ENCODE peak calls at places on chromosomes 11 and 22, in five cellular contexts. One of them, this sample, is unnamed.

GRCh38 chr11:8937159-8937558 is 4.4 kb upstream of the C11orf16 start:
- DNase-seq in HCT116: no peak
- DNase-seq in PC-3: no peak
- DNase-seq in hepatocyte: no peak
- DNase-seq in neural progenitor cell: no peak
- DNase-seq in this sample: no peak

GRCh38 chr11:107702109-107702660 is 9.7 kb downstream of the SLN start:
- DNase-seq in hepatocyte: no peak
- DNase-seq in PC-3: no peak
- DNase-seq in neural progenitor cell: no peak
- DNase-seq in HCT116: no peak
- DNase-seq in this sample: no peak

GRCh38 chr11:75342966-75343870 is 8.2 kb downstream of the ARRB1 start:
- DNase-seq in hepatocyte: peak; percentile 84
- DNase-seq in neural progenitor cell: peak; percentile 53
- DNase-seq in HCT116: no peak
- DNase-seq in PC-3: peak; percentile 18
- DNase-seq in this sample: no peak

GRCh38 chr11:134139873-134140331 is 71.0 kb downstream of the JAM3 start:
- DNase-seq in HCT116: peak; percentile 62
- DNase-seq in PC-3: peak; percentile 86
- DNase-seq in hepatocyte: peak; percentile 74
- DNase-seq in neural progenitor cell: peak; percentile 73
- DNase-seq in this sample: peak; percentile 27

GRCh38 chr22:24230911-24231656 is 13.8 kb downstream of the GGT5 start:
- DNase-seq in hepatocyte: peak; percentile 40
- DNase-seq in neural progenitor cell: peak; percentile 71
- DNase-seq in PC-3: no peak
- DNase-seq in HCT116: no peak
- DNase-seq in this sample: peak; percentile 40

GRCh38 chr11:28464252-28464867 is 356.2 kb downstream of the METTL15 start:
- DNase-seq in neural progenitor cell: no peak
- DNase-seq in hepatocyte: no peak
- DNase-seq in HCT116: no peak
- DNase-seq in PC-3: no peak
- DNase-seq in this sample: no peak

GRCh38 chr11:17552392-17553248 is 5.6 kb downstream of the OTOG start:
- DNase-seq in hepatocyte: no peak
- DNase-seq in HCT116: no peak
- DNase-seq in PC-3: no peak
- DNase-seq in neural progenitor cell: no peak
- DNase-seq in this sample: no peak

GRCh38 chr11:113514856-113515255 is 39.7 kb upstream of the DRD2 start:
- DNase-seq in neural progenitor cell: no peak
- DNase-seq in PC-3: no peak
- DNase-seq in HCT116: no peak
- DNase-seq in hepatocyte: no peak
- DNase-seq in this sample: no peak

GRCh38 chr11:122556605-122557004 is 98.9 kb upstream of the UBASH3B start:
- DNase-seq in HCT116: no peak
- DNase-seq in neural progenitor cell: peak; percentile 77
- DNase-seq in hepatocyte: peak; percentile 72
- DNase-seq in PC-3: no peak
- DNase-seq in this sample: peak; percentile 42

GRCh38 chr22:49487950-49488349 is 339.7 kb downstream of the BRD1 start:
- DNase-seq in neural progenitor cell: no peak
- DNase-seq in PC-3: peak; percentile 89
- DNase-seq in hepatocyte: peak; percentile 50
- DNase-seq in HCT116: peak; percentile 62
- DNase-seq in this sample: no peak

GRCh38 chr11:20876738-20877137 is 207.4 kb downstream of the NELL1 start:
- DNase-seq in neural progenitor cell: no peak
- DNase-seq in hepatocyte: no peak
- DNase-seq in HCT116: no peak
- DNase-seq in PC-3: no peak
- DNase-seq in this sample: no peak

GRCh38 chr11:65355013-65355775 is 643 bp downstream of the TIGD3 start:
- DNase-seq in HCT116: no peak
- DNase-seq in hepatocyte: peak; percentile 56
- DNase-seq in neural progenitor cell: peak; percentile 73
- DNase-seq in PC-3: peak; percentile 11
- DNase-seq in this sample: peak; percentile 59

GRCh38 chr22:36225333-36225922 is 13.9 kb downstream of the APOL2 start:
- DNase-seq in neural progenitor cell: no peak
- DNase-seq in HCT116: no peak
- DNase-seq in hepatocyte: no peak
- DNase-seq in PC-3: no peak
- DNase-seq in this sample: no peak

GRCh38 chr22:36224245-36224644 is 15.1 kb downstream of the APOL2 start:
- DNase-seq in hepatocyte: no peak
- DNase-seq in HCT116: no peak
- DNase-seq in PC-3: peak; percentile 12
- DNase-seq in neural progenitor cell: no peak
- DNase-seq in this sample: no peak

GRCh38 chr22:36226189-36226588 is 13.1 kb downstream of the APOL2 start:
- DNase-seq in hepatocyte: no peak
- DNase-seq in HCT116: no peak
- DNase-seq in PC-3: no peak
- DNase-seq in neural progenitor cell: no peak
- DNase-seq in this sample: no peak

GRCh38 chr22:36227806-36228205 is 11.5 kb downstream of the APOL2 start:
- DNase-seq in PC-3: no peak
- DNase-seq in hepatocyte: no peak
- DNase-seq in HCT116: no peak
- DNase-seq in neural progenitor cell: no peak
- DNase-seq in this sample: no peak

DNA sequence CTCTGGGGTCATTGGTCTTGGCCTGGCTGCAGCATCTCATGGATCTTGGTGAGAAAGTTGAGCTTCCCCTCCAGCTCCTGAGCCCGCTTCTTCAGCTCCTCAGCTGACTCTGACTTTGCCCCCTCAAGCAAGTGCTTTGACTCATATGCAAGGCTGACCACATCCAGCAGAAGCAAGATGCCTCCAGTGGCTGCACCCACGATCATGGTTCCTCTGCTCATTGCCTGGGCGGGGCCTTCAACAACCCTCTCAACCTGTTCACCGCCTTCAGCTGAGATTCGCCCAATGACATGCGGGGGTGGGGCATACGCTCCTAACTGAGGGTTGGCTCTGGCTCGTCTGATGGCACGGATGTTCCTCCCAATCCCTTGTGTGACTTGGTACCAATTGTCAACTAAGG is 11.9 kb downstream of the APOL2 start:
- DNase-seq in hepatocyte: no peak
- DNase-seq in HCT116: no peak
- DNase-seq in PC-3: no peak
- DNase-seq in neural progenitor cell: no peak
- DNase-seq in this sample: no peak
- TF ChIP-seq EZH2phosphoT487 in hepatocyte: no peak
- TF ChIP-seq EZH2phosphoT487 in HCT116: no peak
- TF ChIP-seq EZH2phosphoT487 in PC-3: no peak
- TF ChIP-seq EZH2phosphoT487 in neural progenitor cell: no peak
- TF ChIP-seq EZH2phosphoT487 in this sample: no peak

DNA sequence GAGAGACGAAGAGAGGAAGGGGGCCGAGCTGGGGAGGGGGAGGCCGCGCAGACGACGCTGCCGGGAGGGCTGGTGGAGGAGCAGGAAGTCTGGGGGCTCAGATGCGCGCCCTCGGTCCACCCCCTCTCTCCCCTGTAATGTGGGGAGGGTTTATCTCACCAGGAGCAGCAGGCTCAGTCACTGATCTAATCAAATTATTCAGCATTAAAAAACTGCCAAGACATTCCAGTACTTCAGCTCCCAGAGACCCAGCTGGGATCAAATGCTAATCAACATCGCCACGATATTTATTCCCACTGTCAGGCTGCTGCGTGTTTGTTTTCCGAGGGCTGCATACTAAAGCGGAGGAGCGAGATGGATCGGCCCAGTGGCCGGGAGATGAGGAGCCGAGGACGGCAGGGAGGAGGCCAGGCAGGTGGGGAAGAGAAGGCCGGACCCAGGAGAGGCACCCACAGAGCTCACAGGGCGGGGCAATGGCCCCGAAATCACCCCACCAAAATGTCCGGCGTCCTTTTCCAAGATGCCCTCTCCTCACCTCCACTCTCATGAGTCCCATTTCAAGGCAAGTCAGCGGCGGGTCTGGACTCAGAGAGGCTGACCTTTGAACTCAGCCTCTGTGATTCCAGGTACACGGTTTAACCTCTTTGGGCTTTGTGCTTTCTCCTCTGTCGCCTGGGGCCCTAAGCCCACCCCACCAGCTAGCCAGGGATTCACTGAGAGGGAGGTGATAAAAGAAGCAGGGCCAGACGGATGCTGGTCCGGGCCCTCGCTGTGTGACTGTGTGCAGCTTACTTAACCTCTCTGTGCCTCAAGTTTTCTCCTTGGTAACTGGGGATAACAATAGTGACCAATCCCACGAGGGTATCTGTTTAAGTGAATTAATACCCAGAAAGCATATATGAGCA is 502.1 kb downstream of the MN1 start:
- DNase-seq in hepatocyte: no peak
- DNase-seq in PC-3: no peak
- DNase-seq in neural progenitor cell: peak; percentile 22
- DNase-seq in HCT116: no peak
- DNase-seq in this sample: no peak
- TF ChIP-seq EZH2phosphoT487 in hepatocyte: no peak
- TF ChIP-seq EZH2phosphoT487 in PC-3: no peak
- TF ChIP-seq EZH2phosphoT487 in neural progenitor cell: no peak
- TF ChIP-seq EZH2phosphoT487 in HCT116: no peak
- TF ChIP-seq EZH2phosphoT487 in this sample: no peak

GRCh38 chr11:129639300-129639699 is 176.3 kb upstream of the TMEM45B start:
- DNase-seq in PC-3: peak; percentile 99
- DNase-seq in hepatocyte: peak; percentile 52
- DNase-seq in HCT116: peak; percentile 96
- DNase-seq in neural progenitor cell: no peak
- DNase-seq in this sample: no peak

GRCh38 chr11:129643031-129643721 is 172.5 kb upstream of the TMEM45B start:
- DNase-seq in neural progenitor cell: no peak
- DNase-seq in PC-3: peak; percentile 98
- DNase-seq in hepatocyte: no peak
- DNase-seq in HCT116: no peak
- DNase-seq in this sample: no peak

GRCh38 chr11:129645943-129646342 is 169.7 kb upstream of the TMEM45B start:
- DNase-seq in HCT116: no peak
- DNase-seq in PC-3: no peak
- DNase-seq in neural progenitor cell: no peak
- DNase-seq in hepatocyte: no peak
- DNase-seq in this sample: no peak

GRCh38 chr11:129640671-129641070 is 175.0 kb upstream of the TMEM45B start:
- DNase-seq in PC-3: no peak
- DNase-seq in hepatocyte: no peak
- DNase-seq in neural progenitor cell: no peak
- DNase-seq in HCT116: no peak
- DNase-seq in this sample: no peak

GRCh38 chr11:129644326-129644725 is 171.3 kb upstream of the TMEM45B start:
- DNase-seq in PC-3: no peak
- DNase-seq in HCT116: no peak
- DNase-seq in hepatocyte: no peak
- DNase-seq in neural progenitor cell: no peak
- DNase-seq in this sample: no peak
- TF ChIP-seq EZH2phosphoT487 in PC-3: no peak
- TF ChIP-seq EZH2phosphoT487 in HCT116: no peak
- TF ChIP-seq EZH2phosphoT487 in hepatocyte: no peak
- TF ChIP-seq EZH2phosphoT487 in neural progenitor cell: no peak
- TF ChIP-seq EZH2phosphoT487 in this sample: no peak

GRCh38 chr11:94067010-94067409 is 45.9 kb downstream of the HEPHL1 start:
- DNase-seq in hepatocyte: no peak
- DNase-seq in HCT116: no peak
- DNase-seq in PC-3: peak; percentile 10
- DNase-seq in neural progenitor cell: no peak
- DNase-seq in this sample: no peak

GRCh38 chr11:94068764-94069163 is 47.6 kb downstream of the HEPHL1 start:
- DNase-seq in HCT116: no peak
- DNase-seq in hepatocyte: no peak
- DNase-seq in PC-3: peak; percentile 55
- DNase-seq in neural progenitor cell: no peak
- DNase-seq in this sample: no peak
- TF ChIP-seq EZH2phosphoT487 in HCT116: no peak
- TF ChIP-seq EZH2phosphoT487 in hepatocyte: no peak
- TF ChIP-seq EZH2phosphoT487 in PC-3: no peak
- TF ChIP-seq EZH2phosphoT487 in neural progenitor cell: no peak
- TF ChIP-seq EZH2phosphoT487 in this sample: no peak

DNA sequence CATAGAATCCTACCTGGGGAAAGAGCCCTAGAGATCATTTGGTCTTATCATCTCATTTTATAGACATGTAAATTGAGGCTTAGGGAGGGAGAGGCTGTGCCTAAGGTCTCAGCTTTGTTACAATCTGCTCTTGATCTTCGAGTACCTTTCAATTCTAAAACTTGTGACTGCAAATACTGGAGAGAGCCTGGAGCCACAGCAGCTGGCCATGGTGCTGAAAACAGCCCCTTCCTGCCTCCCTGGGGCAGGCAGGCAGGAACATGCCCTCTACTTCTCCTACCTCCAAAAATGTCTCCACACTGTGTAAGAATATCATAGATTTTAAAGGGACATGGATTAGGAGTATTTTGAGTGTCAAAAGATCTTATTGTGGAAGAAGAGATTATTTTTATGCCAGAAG is 52.2 kb downstream of the C22orf42 start:
- DNase-seq in neural progenitor cell: peak; percentile 69
- DNase-seq in HCT116: no peak
- DNase-seq in hepatocyte: peak; percentile 38
- DNase-seq in PC-3: peak; percentile 36
- DNase-seq in this sample: peak; percentile 28
- TF ChIP-seq EZH2phosphoT487 in neural progenitor cell: no peak
- TF ChIP-seq EZH2phosphoT487 in HCT116: no peak
- TF ChIP-seq EZH2phosphoT487 in hepatocyte: no peak
- TF ChIP-seq EZH2phosphoT487 in PC-3: no peak
- TF ChIP-seq EZH2phosphoT487 in this sample: no peak

This sample was measured in MM.1S.